ENCODE peak calls at places on chromosome 6, in five cellular contexts. Y is GM23248, P is hepatocyte, V is OCI-LY7, R is GM23338. E is an unnamed sample.

GRCh38 chr6:134622382-134623173 is 304.7 kb upstream of the SGK1 start:
- DNase-seq in Y (peak; percentile 23), P (no peak), V (no peak), R (no peak), E (no peak)

GRCh38 chr6:16622193-16622592 is 139.1 kb downstream of the ATXN1 start:
- DNase-seq in Y (no peak), P (no peak), V (no peak), R (no peak), E (no peak)

GRCh38 chr6:161303628-161304340 is 29.9 kb upstream of the AGPAT4 start:
- DNase-seq in Y (peak; percentile 60), P (no peak), V (no peak), R (no peak), E (peak; percentile 70)

GRCh38 chr6:62615366-62616015 is 329.5 kb upstream of the KHDRBS2 start:
- DNase-seq in Y (no peak), P (peak; percentile 72), V (no peak), R (peak; percentile 2), E (no peak)

GRCh38 chr6:138296786-138297185 is 78.5 kb upstream of the PBOV1 start:
- DNase-seq in Y (no peak), P (no peak), V (no peak), R (no peak), E (no peak)

GRCh38 chr6:73515204-73516101 is 5.4 kb downstream of the EEF1A1 start:
- DNase-seq in Y (peak; percentile 91), P (peak; percentile 83), V (peak; percentile 80), R (peak; percentile 72), E (peak; percentile 73)

GRCh38 chr6:124854338-124854922 is 107.8 kb upstream of the RNF217 start:
- DNase-seq in Y (peak; percentile 38), P (no peak), V (peak; percentile 5), R (no peak), E (peak; percentile 16)

GRCh38 chr6:127532991-127533390 is 13.9 kb upstream of the MTCL3 start:
- DNase-seq in Y (no peak), P (no peak), V (no peak), R (no peak), E (no peak)

GRCh38 chr6:74480561-74480960 is 725.3 kb downstream of the COL12A1 start:
- DNase-seq in Y (peak; percentile 12), P (no peak), V (no peak), R (no peak), E (no peak)

GRCh38 chr6:42916288-42916687 is 435 bp downstream of the PTCRA start:
- DNase-seq in Y (no peak), P (no peak), V (no peak), R (no peak), E (no peak)

GRCh38 chr6:44234101-44235090 is 11.0 kb downstream of the SLC29A1 start:
- DNase-seq in Y (peak; percentile 90), P (peak; percentile 84), V (peak; percentile 62), R (peak; percentile 91), E (peak; percentile 60)

GRCh38 chr6:11241793-11242201 is 9.3 kb upstream of the NEDD9 start:
- DNase-seq in Y (peak; percentile 67), P (peak; percentile 68), V (no peak), R (peak; percentile 89), E (no peak)

GRCh38 chr6:105593805-105594231 is 190.9 kb upstream of the PREP start:
- DNase-seq in Y (peak; percentile 22), P (no peak), V (no peak), R (no peak), E (no peak)

GRCh38 chr6:22926613-22927348 is 357.4 kb downstream of the HDGFL1 start:
- DNase-seq in Y (no peak), P (peak; percentile 16), V (no peak), R (peak; percentile 12), E (no peak)

GRCh38 chr6:161168281-161168891 is 105.5 kb downstream of the AGPAT4 start:
- DNase-seq in Y (peak; percentile 99), P (peak; percentile 61), V (no peak), R (peak; percentile 47), E (peak; percentile 96)

GRCh38 chr6:88605271-88605670 is 358.1 kb downstream of the RNGTT start:
- DNase-seq in Y (no peak), P (no peak), V (no peak), R (no peak), E (no peak)

GRCh38 chr6:106347219-106347618 is 13.3 kb upstream of the CRYBG1 start:
- DNase-seq in Y (no peak), P (no peak), V (no peak), R (no peak), E (no peak)

GRCh38 chr6:39079726-39080125 is 31.1 kb downstream of the GLP1R start:
- DNase-seq in Y (no peak), P (no peak), V (no peak), R (no peak), E (no peak)

GRCh38 chr6:3281669-3282460 is 23.1 kb downstream of the PSMG4 start:
- DNase-seq in Y (peak; percentile 95), P (no peak), V (no peak), R (peak; percentile 28), E (peak; percentile 97)

GRCh38 chr6:141483561-141484061 is 649.1 kb upstream of the GJE1 start:
- DNase-seq in Y (peak; percentile 92), P (no peak), V (peak; percentile 93), R (no peak), E (peak; percentile 80)

GRCh38 chr6:111038534-111039252 is 48.6 kb upstream of the SLC16A10 start:
- DNase-seq in Y (no peak), P (no peak), V (no peak), R (no peak), E (no peak)

GRCh38 chr6:133568970-133569889 is 319.7 kb upstream of the TCF21 start:
- DNase-seq in Y (peak; percentile 98), P (peak; percentile 77), V (peak; percentile 8), R (peak; percentile 77), E (peak; percentile 90)

GRCh38 chr6:35590622-35591066 is 77.9 kb upstream of the TULP1 start:
- DNase-seq in Y (no peak), P (no peak), V (no peak), R (no peak), E (no peak)

GRCh38 chr6:167292301-167293087 is 1.4 kb downstream of the UNC93A start:
- DNase-seq in Y (no peak), P (no peak), V (no peak), R (no peak), E (no peak)

GRCh38 chr6:148867851-148868250 is 121.0 kb downstream of the UST start:
- DNase-seq in Y (peak; percentile 76), P (no peak), V (no peak), R (no peak), E (peak; percentile 25)

GRCh38 chr6:132333639-132334516 is 67.4 kb downstream of the MOXD1 start:
- DNase-seq in Y (peak; percentile 88), P (peak; percentile 72), V (no peak), R (peak; percentile 34), E (peak; percentile 88)

GRCh38 chr6:51161752-51162151 is 343.1 kb downstream of the TFAP2B start:
- DNase-seq in Y (no peak), P (no peak), V (no peak), R (no peak), E (no peak)

GRCh38 chr6:52731719-52732118 is 31.6 kb downstream of the GSTA2 start:
- DNase-seq in Y (no peak), P (no peak), V (no peak), R (peak; percentile 22), E (no peak)

GRCh38 chr6:169542491-169542890 is 159.3 kb downstream of the WDR27 start:
- DNase-seq in Y (no peak), P (no peak), V (no peak), R (no peak), E (peak; percentile 7)

GRCh38 chr6:98812220-98812619 is 22.2 kb upstream of the POU3F2 start:
- DNase-seq in Y (no peak), P (no peak), V (no peak), R (no peak), E (no peak)

GRCh38 chr6:82955841-82956240 is 109.8 kb downstream of the UBE3D start:
- DNase-seq in Y (peak; percentile 88), P (no peak), V (no peak), R (no peak), E (peak; percentile 55)
- H3K4me2 ChIP-seq in Y (peak overlapping the region; percentile 70), P (no peak overlapping the region), V (peak overlapping the region; percentile 49), R (no peak overlapping the region), E (peak overlapping the region; percentile 23)

GRCh38 chr6:165973473-165973872 is 194.2 kb downstream of the TBXT start:
- DNase-seq in Y (no peak), P (no peak), V (no peak), R (no peak), E (no peak)

GRCh38 chr6:165976705-165977104 is 190.9 kb downstream of the TBXT start:
- DNase-seq in Y (no peak), P (no peak), V (no peak), R (peak; percentile 8), E (no peak)

GRCh38 chr6:165972139-165972802 is 195.4 kb downstream of the TBXT start:
- DNase-seq in Y (no peak), P (no peak), V (no peak), R (no peak), E (no peak)

GRCh38 chr6:165971202-165971601 is 196.4 kb downstream of the TBXT start:
- DNase-seq in Y (no peak), P (no peak), V (no peak), R (no peak), E (no peak)

GRCh38 chr6:165974817-165975216 is 192.8 kb downstream of the TBXT start:
- DNase-seq in Y (no peak), P (no peak), V (no peak), R (no peak), E (no peak)
- H3K4me1 ChIP-seq in Y (no peaks in the 10 kb centered on the region), P (no peaks in the 10 kb centered on the region), V (no peaks in the 10 kb centered on the region), R (no peaks in the 10 kb centered on the region), E (no peaks in the 10 kb centered on the region)

GRCh38 chr6:41642090-41642959 is 4.1 kb downstream of the MDFI start:
- DNase-seq in Y (no peak), P (no peak), V (no peak), R (no peak), E (no peak)
- TF ChIP-seq EZH2phosphoT487 in Y (no peak), P (no peak), V (no peak), R (no peak), E (no peak)

DNA sequence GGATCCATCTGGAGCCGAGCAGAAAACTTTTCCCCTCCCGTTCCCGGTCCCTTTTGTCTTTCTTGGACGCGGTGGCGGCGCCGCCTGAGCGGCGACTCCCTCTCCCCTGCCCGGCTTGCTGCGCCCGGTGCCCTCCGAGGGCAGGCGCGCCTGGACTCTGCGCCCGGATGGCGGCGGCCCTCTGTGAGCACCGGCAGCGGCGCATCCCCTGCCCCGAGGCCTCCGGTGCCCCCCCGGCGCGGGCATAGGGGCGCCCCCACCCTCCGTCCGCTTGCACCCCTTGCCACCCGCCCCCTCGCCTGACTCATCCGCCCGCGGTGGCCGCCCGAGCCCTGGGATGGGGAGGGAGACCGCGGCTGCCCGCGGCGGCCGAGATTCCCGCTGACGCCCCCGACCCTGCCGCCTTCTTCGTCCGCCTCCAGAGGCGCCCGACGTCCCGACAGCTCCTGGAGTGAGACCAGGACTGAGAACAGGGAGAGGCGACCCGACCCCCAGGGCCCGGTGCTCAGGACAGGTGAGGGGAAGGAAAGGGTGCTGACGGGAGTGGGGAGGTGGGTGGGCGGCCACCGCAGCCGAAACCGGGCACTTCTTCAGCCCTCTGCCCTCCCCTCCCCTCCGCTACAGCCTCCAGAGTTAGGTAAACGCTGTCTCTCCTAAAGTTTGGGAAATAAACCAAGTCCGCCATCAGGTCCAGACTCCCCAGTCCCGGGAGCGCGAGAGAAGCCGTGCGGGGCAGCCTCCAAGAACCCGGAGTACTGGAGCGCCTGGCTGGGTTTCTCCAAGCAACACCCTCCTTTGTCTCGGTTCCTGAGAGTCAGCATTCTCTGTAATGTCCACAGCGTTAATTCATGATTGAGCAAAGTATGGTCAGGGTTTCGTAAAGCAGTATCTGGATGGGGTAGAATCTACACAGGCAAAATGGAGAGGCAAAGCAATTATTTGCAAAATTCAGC is at the start of gene TMEM200A:
- DNase-seq in Y (peak; percentile 83), P (peak; percentile 86), V (no peak), R (peak; percentile 76), E (no peak)
- H3K4me2 ChIP-seq in Y (peak within 1 kb of the TSS; percentile 96), P (peak within 1 kb of the TSS; percentile 91), V (no peak within 1 kb of the TSS), R (peak within 1 kb of the TSS; percentile 91), E (peak within 1 kb of the TSS; percentile 82)